ENCODE peak calls at places on chromosomes 2 and 18, in five cellular contexts. B, C, T, E and X are unnamed samples.

GRCh38 chr2:128502638-128503246 is 184.1 kb upstream of the HS6ST1 start:
- DNase-seq in B (no peak), C (no peak), T (no peak), E (no peak), X (no peak)

GRCh38 chr2:122999823-123000222 is 1025.3 kb upstream of the CNTNAP5 start:
- DNase-seq in B (no peak), C (no peak), T (no peak), E (no peak), X (no peak)

GRCh38 chr2:200306969-200307811 is 697 bp downstream of the SPATS2L start:
- DNase-seq in B (no peak), C (no peak), T (peak), E (peak), X (no peak)

GRCh38 chr18:449374-449773 is 51.1 kb downstream of the COLEC12 start:
- DNase-seq in B (no peak), C (no peak), T (no peak), E (no peak), X (no peak)

GRCh38 chr2:231222318-231223000 is 24.0 kb downstream of the ARMC9 start:
- DNase-seq in B (no peak), C (no peak), T (no peak), E (no peak), X (no peak)

GRCh38 chr2:46056541-46056940 is 240.7 kb upstream of the EPAS1 start:
- DNase-seq in B (no peak), C (no peak), T (no peak), E (no peak), X (no peak)

GRCh38 chr18:21741511-21742322 is 1.1 kb downstream of the MIB1 start:
- DNase-seq in B (no peak), C (no peak), T (peak), E (peak), X (no peak)

GRCh38 chr18:21179590-21180220 is 62.3 kb upstream of the GREB1L start:
- DNase-seq in B (no peak), C (peak), T (peak), E (peak), X (peak)

GRCh38 chr18:49638209-49638785 is 76.4 kb downstream of the LIPG start:
- DNase-seq in B (no peak), C (no peak), T (no peak), E (no peak), X (no peak)

GRCh38 chr18:3441290-3441689 is 8.7 kb upstream of the TGIF1 start:
- DNase-seq in B (no peak), C (no peak), T (no peak), E (peak), X (no peak)

GRCh38 chr2:188471166-188471565 is 179.5 kb downstream of the GULP1 start:
- DNase-seq in B (no peak), C (no peak), T (no peak), E (no peak), X (no peak)

GRCh38 chr2:48424356-48424755 is 105.6 kb upstream of the STON1 start:
- DNase-seq in B (no peak), C (no peak), T (no peak), E (no peak), X (no peak)

GRCh38 chr2:46847185-46847710 is 68.4 kb downstream of the MCFD2 start:
- DNase-seq in B (no peak), C (no peak), T (no peak), E (no peak), X (no peak)

GRCh38 chr2:134232461-134232860 is 21.4 kb upstream of the MGAT5 start:
- DNase-seq in B (no peak), C (no peak), T (no peak), E (peak), X (peak)

GRCh38 chr18:26656944-26657536 is 108.7 kb upstream of the KCTD1 start:
- DNase-seq in B (no peak), C (no peak), T (peak), E (no peak), X (no peak)

GRCh38 chr2:68290825-68291224 is 28.9 kb downstream of the CNRIP1 start:
- DNase-seq in B (no peak), C (no peak), T (no peak), E (no peak), X (no peak)

GRCh38 chr2:73202156-73203054 is at the start of gene NOTO:
- DNase-seq in B (no peak), C (no peak), T (no peak), E (no peak), X (no peak)

GRCh38 chr2:136005462-136006205 is 20.2 kb upstream of the DARS1 start:
- DNase-seq in B (no peak), C (no peak), T (no peak), E (peak), X (no peak)

GRCh38 chr18:27843783-27844415 is 333.0 kb downstream of the CDH2 start:
- DNase-seq in B (no peak), C (no peak), T (no peak), E (no peak), X (no peak)

GRCh38 chr2:113869253-113869652 is 20.6 kb upstream of the ACTR3 start:
- DNase-seq in B (no peak), C (no peak), T (no peak), E (no peak), X (no peak)

GRCh38 chr2:132965469-132965868 is 295.5 kb upstream of the LYPD1 start:
- DNase-seq in B (no peak), C (no peak), T (no peak), E (no peak), X (no peak)

GRCh38 chr2:224004105-224004715 is 34.9 kb downstream of the SERPINE2 start:
- DNase-seq in B (no peak), C (no peak), T (no peak), E (no peak), X (no peak)

GRCh38 chr2:12725238-12726187 is 8.8 kb downstream of the TRIB2 start:
- DNase-seq in B (no peak), C (no peak), T (no peak), E (peak), X (no peak)

GRCh38 chr18:75475228-75475627 is 47.7 kb upstream of the SMIM21 start:
- DNase-seq in B (no peak), C (no peak), T (no peak), E (no peak), X (no peak)

GRCh38 chr2:191376981-191377629 is 131.9 kb downstream of the MYO1B start:
- DNase-seq in B (no peak), C (no peak), T (peak), E (no peak), X (peak)

GRCh38 chr2:81263989-81264388 is 959.4 kb upstream of the LRRTM1 start:
- DNase-seq in B (no peak), C (no peak), T (no peak), E (no peak), X (no peak)

GRCh38 chr2:73640537-73640936 is 1.7 kb downstream of the NAT8 start:
- DNase-seq in B (no peak), C (no peak), T (no peak), E (no peak), X (no peak)

GRCh38 chr2:27303093-27304025 is 4.9 kb downstream of the UCN start:
- DNase-seq in B (no peak), C (peak), T (no peak), E (peak), X (peak)

GRCh38 chr2:66789741-66790140 is 354.8 kb downstream of the MEIS1 start:
- DNase-seq in B (no peak), C (no peak), T (no peak), E (no peak), X (no peak)

GRCh38 chr2:166784296-166784946 is 103.9 kb upstream of the XIRP2 start:
- DNase-seq in B (no peak), C (no peak), T (no peak), E (no peak), X (no peak)

GRCh38 chr2:57160976-57161375 is 885.6 kb upstream of the VRK2 start:
- DNase-seq in B (no peak), C (no peak), T (no peak), E (no peak), X (no peak)

GRCh38 chr2:167963899-167964649 is 283.3 kb downstream of the STK39 start:
- DNase-seq in B (no peak), C (no peak), T (no peak), E (no peak), X (no peak)